ENCODE peak calls at places on chromosome 3, in eight cellular contexts. A is spleen, F is HCT116, O is stomach, U is breast epithelium, C is sigmoid colon, R is transverse colon, I is GM23338. K is an unnamed sample.

GRCh38 chr3:184637705-184638104 is 74.2 kb downstream of the MAGEF1 start:
- DNase-seq in C (no peak), A (no peak), I (no peak), O (no peak), R (no peak), F (no peak), U (no peak), K (no peak)

GRCh38 chr3:56787784-56788256 is 13.9 kb downstream of the ARHGEF3 start:
- DNase-seq in I (no peak), C (no peak), U (no peak), O (no peak), R (no peak), A (no peak), F (no peak), K (no peak)

GRCh38 chr3:194879126-194879887 is 193.6 kb downstream of the FAM43A start:
- DNase-seq in I (no peak), U (no peak), F (no peak), O (no peak), A (peak; percentile 80), R (peak; percentile 9), C (no peak), K (no peak)

GRCh38 chr3:141030296-141030695 is 20.9 kb upstream of the SPSB4 start:
- DNase-seq in C (no peak), F (no peak), A (no peak), I (no peak), O (no peak), R (no peak), U (no peak), K (no peak)

GRCh38 chr3:36484386-36484785 is 104.1 kb downstream of the STAC start:
- DNase-seq in C (no peak), I (no peak), F (no peak), U (no peak), A (no peak), R (no peak), O (no peak), K (no peak)

GRCh38 chr3:8550619-8551018 is 49.0 kb downstream of the LMCD1 start:
- DNase-seq in F (no peak), R (no peak), I (no peak), C (no peak), U (no peak), A (no peak), O (no peak), K (no peak)

GRCh38 chr3:174863488-174863887 is 4.4 kb downstream of the NAALADL2 start:
- DNase-seq in R (no peak), U (peak; percentile 71), F (peak; percentile 39), A (no peak), O (no peak), I (no peak), C (no peak), K (peak; percentile 50)

GRCh38 chr3:23490459-23490858 is 287.3 kb downstream of the UBE2E2 start:
- DNase-seq in A (no peak), I (no peak), U (no peak), R (no peak), F (no peak), C (no peak), O (no peak), K (no peak)

GRCh38 chr3:133750201-133750748 is 4.1 kb downstream of the TF start:
- DNase-seq in U (no peak), R (no peak), O (no peak), A (no peak), I (no peak), C (no peak), F (no peak), K (peak; percentile 55)

GRCh38 chr3:71847794-71848193 is 62.8 kb upstream of the PROK2 start:
- DNase-seq in R (no peak), C (no peak), O (no peak), F (no peak), A (no peak), U (no peak), I (no peak), K (no peak)

GRCh38 chr3:180626844-180627243 is 24.9 kb downstream of the TTC14 start:
- DNase-seq in F (no peak), U (no peak), A (no peak), R (no peak), C (no peak), I (no peak), O (no peak), K (no peak)

GRCh38 chr3:45906681-45907220 is 20.4 kb downstream of the CCR9 start:
- DNase-seq in U (no peak), F (no peak), O (no peak), C (no peak), A (no peak), I (peak; percentile 61), R (no peak), K (no peak)

GRCh38 chr3:151766454-151766853 is 32.7 kb downstream of the AADACL2 start:
- DNase-seq in U (no peak), I (no peak), A (no peak), R (no peak), O (no peak), F (peak; percentile 60), C (no peak), K (no peak)

GRCh38 chr3:118907909-118908308 is 126.7 kb downstream of the IGSF11 start:
- DNase-seq in I (peak; percentile 48), O (no peak), R (no peak), F (no peak), U (no peak), C (no peak), A (no peak), K (no peak)

GRCh38 chr3:183766745-183767606 is 58.4 kb downstream of the MAP6D1 start:
- DNase-seq in O (peak; percentile 83), U (peak; percentile 57), A (peak; percentile 78), R (peak; percentile 83), C (peak; percentile 78), F (peak; percentile 53), I (peak; percentile 88), K (peak; percentile 78)

DNA sequence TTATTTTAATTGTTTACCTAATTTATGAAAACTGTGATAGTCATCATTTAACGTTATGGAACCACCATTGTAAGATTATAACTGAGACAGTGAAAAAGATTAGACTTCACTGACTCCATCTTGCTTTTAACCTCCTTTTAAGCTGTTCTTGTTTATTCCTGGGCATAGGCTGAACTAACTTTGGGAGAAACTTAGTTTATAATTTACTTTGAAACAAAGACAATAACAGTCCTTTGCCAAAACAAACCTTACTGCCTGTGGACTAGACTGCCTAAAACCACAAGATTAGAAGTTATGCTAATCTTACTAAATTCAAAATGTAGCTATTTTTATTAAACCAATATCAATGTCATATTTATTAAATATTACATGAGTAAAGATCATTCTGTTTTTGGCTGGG is 44.3 kb upstream of the TMEM45A start:
- DNase-seq in O (no peak), U (no peak), A (no peak), F (no peak), C (no peak), R (no peak), I (no peak), K (no peak)
- TF ChIP-seq POLR2AphosphoS5 in O (no peak), U (no peak), A (no peak), F (no peak), C (no peak), R (no peak), I (no peak), K (no peak)

GRCh38 chr3:27488821-27489220 is 4.6 kb upstream of the SLC4A7 start:
- DNase-seq in F (no peak), I (no peak), A (no peak), R (no peak), U (no peak), O (no peak), C (no peak), K (no peak)

GRCh38 chr3:27485853-27486252 is 1.7 kb upstream of the SLC4A7 start:
- DNase-seq in I (no peak), A (no peak), O (no peak), U (no peak), R (no peak), F (no peak), C (no peak), K (no peak)

GRCh38 chr3:27484002-27484844 is at the start of gene SLC4A7:
- DNase-seq in U (peak; percentile 96), F (peak; percentile 86), R (peak; percentile 99), A (peak; percentile 100), C (peak; percentile 99), I (peak; percentile 98), O (peak; percentile 99), K (peak; percentile 99)

GRCh38 chr3:27487383-27487782 is 3.2 kb upstream of the SLC4A7 start:
- DNase-seq in O (no peak), F (no peak), C (no peak), U (no peak), I (no peak), R (no peak), A (no peak), K (no peak)

GRCh38 chr3:27486328-27486727 is 2.1 kb upstream of the SLC4A7 start:
- DNase-seq in I (no peak), A (no peak), F (no peak), U (no peak), C (no peak), R (no peak), O (no peak), K (no peak)
- H3K4me3 ChIP-seq in I (no peak overlapping the region), A (no peak overlapping the region), F (no peak overlapping the region), U (no peak overlapping the region), C (no peak overlapping the region), R (no peak overlapping the region), O (no peak overlapping the region), K (no peak overlapping the region)

DNA sequence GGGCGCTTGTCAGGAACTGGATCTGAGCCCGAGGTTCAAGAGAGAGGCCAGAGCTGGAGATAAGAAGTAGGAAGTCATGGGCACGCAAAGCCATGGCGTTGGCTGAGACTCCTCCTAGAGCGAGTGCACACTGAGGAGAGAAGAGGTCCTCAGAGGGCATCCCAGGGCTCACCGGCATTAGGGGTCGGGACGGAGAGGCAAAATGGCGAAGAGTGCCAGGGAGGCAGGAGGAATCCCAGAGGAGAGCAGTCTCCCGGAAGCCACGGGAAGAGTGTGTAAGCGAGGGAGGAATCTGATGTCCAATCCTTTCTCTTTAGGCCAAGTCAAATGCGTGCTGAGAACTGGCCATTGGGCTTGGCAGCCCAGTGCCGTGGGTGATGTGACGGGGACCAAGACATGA is 24.0 kb downstream of the EFCC1 start:
- DNase-seq in R (no peak), I (no peak), C (peak; percentile 59), O (no peak), F (no peak), A (peak; percentile 67), U (no peak), K (no peak)
- TF ChIP-seq CTCF in R (no peak), I (no peak), C (no peak), O (no peak), F (no peak), A (no peak), U (no peak), K (no peak)

GRCh38 chr3:126262227-126262626 is 81.8 kb upstream of the ALDH1L1 start:
- DNase-seq in C (no peak), A (no peak), R (no peak), F (no peak), I (no peak), U (no peak), O (no peak), K (no peak)

GRCh38 chr3:126259411-126260391 is 79.3 kb upstream of the ALDH1L1 start:
- DNase-seq in A (no peak), O (peak; percentile 69), I (peak; percentile 66), R (peak; percentile 46), F (no peak), U (no peak), C (peak; percentile 85), K (no peak)

GRCh38 chr3:126263539-126263938 is 83.2 kb upstream of the ALDH1L1 start:
- DNase-seq in F (no peak), I (no peak), R (no peak), O (no peak), U (no peak), A (no peak), C (no peak), K (no peak)

GRCh38 chr3:126258670-126259069 is 78.3 kb upstream of the ALDH1L1 start:
- DNase-seq in R (no peak), U (no peak), F (no peak), O (no peak), A (no peak), I (no peak), C (no peak), K (no peak)

GRCh38 chr3:126261037-126261436 is 80.7 kb upstream of the ALDH1L1 start:
- DNase-seq in U (peak; percentile 69), C (peak; percentile 92), A (no peak), O (peak; percentile 53), F (no peak), I (peak; percentile 40), R (peak; percentile 59), K (no peak)
- TF ChIP-seq POLR2AphosphoS5 in U (peak; percentile 92), C (peak; percentile 58), A (no peak), O (peak; percentile 86), F (no peak), I (no peak), R (peak; percentile 70), K (no peak)